ENCODE peak calls at places on chromosomes 7 and 10, in ten cellular contexts. One of them, this sample, is unnamed.

GRCh38 chr7:134059921-134060320 is 67.2 kb upstream of the LRGUK start:
- DNase-seq in esophagus muscularis mucosa: no peak
- DNase-seq in Peyer's patch: no peak
- DNase-seq in glutamatergic neuron: no peak
- DNase-seq in Calu3: no peak
- DNase-seq in upper lobe of left lung: no peak
- DNase-seq in coronary artery: no peak
- DNase-seq in tibial nerve: no peak
- DNase-seq in thoracic aorta: no peak
- DNase-seq in foreskin fibroblast: no peak
- DNase-seq in this sample: no peak

GRCh38 chr10:60441515-60441914 is 51.8 kb upstream of the ANK3 start:
- DNase-seq in coronary artery: no peak
- DNase-seq in tibial nerve: no peak
- DNase-seq in upper lobe of left lung: no peak
- DNase-seq in thoracic aorta: no peak
- DNase-seq in glutamatergic neuron: no peak
- DNase-seq in esophagus muscularis mucosa: no peak
- DNase-seq in Peyer's patch: no peak
- DNase-seq in Calu3: no peak
- DNase-seq in foreskin fibroblast: peak; percentile 47
- DNase-seq in this sample: peak; percentile 27

GRCh38 chr10:32684291-32684690 is 238.4 kb downstream of the CCDC7 start:
- DNase-seq in foreskin fibroblast: no peak
- DNase-seq in glutamatergic neuron: no peak
- DNase-seq in thoracic aorta: no peak
- DNase-seq in coronary artery: no peak
- DNase-seq in Calu3: no peak
- DNase-seq in esophagus muscularis mucosa: no peak
- DNase-seq in upper lobe of left lung: no peak
- DNase-seq in tibial nerve: no peak
- DNase-seq in Peyer's patch: no peak
- DNase-seq in this sample: no peak

GRCh38 chr7:95045236-95045923 is 138.0 kb downstream of the PPP1R9A start:
- DNase-seq in thoracic aorta: no peak
- DNase-seq in Calu3: peak; percentile 51
- DNase-seq in glutamatergic neuron: no peak
- DNase-seq in foreskin fibroblast: peak; percentile 52
- DNase-seq in upper lobe of left lung: peak; percentile 5
- DNase-seq in Peyer's patch: no peak
- DNase-seq in esophagus muscularis mucosa: no peak
- DNase-seq in tibial nerve: no peak
- DNase-seq in coronary artery: no peak
- DNase-seq in this sample: peak; percentile 15

GRCh38 chr10:24784061-24784460 is 60.4 kb upstream of the ARHGAP21 start:
- DNase-seq in esophagus muscularis mucosa: no peak
- DNase-seq in thoracic aorta: no peak
- DNase-seq in tibial nerve: no peak
- DNase-seq in coronary artery: no peak
- DNase-seq in glutamatergic neuron: no peak
- DNase-seq in Peyer's patch: no peak
- DNase-seq in upper lobe of left lung: no peak
- DNase-seq in Calu3: no peak
- DNase-seq in foreskin fibroblast: no peak
- DNase-seq in this sample: no peak

GRCh38 chr7:150428671-150429451 is 21.6 kb upstream of the GIMAP8 start:
- DNase-seq in Peyer's patch: peak; percentile 73
- DNase-seq in esophagus muscularis mucosa: no peak
- DNase-seq in thoracic aorta: no peak
- DNase-seq in upper lobe of left lung: no peak
- DNase-seq in Calu3: peak; percentile 9
- DNase-seq in foreskin fibroblast: peak; percentile 88
- DNase-seq in tibial nerve: no peak
- DNase-seq in glutamatergic neuron: peak; percentile 71
- DNase-seq in coronary artery: peak; percentile 67
- DNase-seq in this sample: peak; percentile 67

GRCh38 chr10:131021246-131021895 is 290.1 kb downstream of the TCERG1L start:
- DNase-seq in upper lobe of left lung: no peak
- DNase-seq in foreskin fibroblast: no peak
- DNase-seq in esophagus muscularis mucosa: no peak
- DNase-seq in Peyer's patch: peak; percentile 23
- DNase-seq in coronary artery: no peak
- DNase-seq in tibial nerve: no peak
- DNase-seq in thoracic aorta: no peak
- DNase-seq in glutamatergic neuron: no peak
- DNase-seq in Calu3: no peak
- DNase-seq in this sample: no peak

GRCh38 chr10:15621116-15621515 is 98.6 kb downstream of the ITGA8 start:
- DNase-seq in Calu3: no peak
- DNase-seq in foreskin fibroblast: no peak
- DNase-seq in upper lobe of left lung: no peak
- DNase-seq in Peyer's patch: no peak
- DNase-seq in tibial nerve: no peak
- DNase-seq in glutamatergic neuron: no peak
- DNase-seq in esophagus muscularis mucosa: no peak
- DNase-seq in thoracic aorta: no peak
- DNase-seq in coronary artery: no peak
- DNase-seq in this sample: no peak

GRCh38 chr7:105766421-105767191 is 109.8 kb downstream of the ATXN7L1 start:
- DNase-seq in Peyer's patch: no peak
- DNase-seq in glutamatergic neuron: no peak
- DNase-seq in esophagus muscularis mucosa: no peak
- DNase-seq in thoracic aorta: no peak
- DNase-seq in tibial nerve: no peak
- DNase-seq in coronary artery: no peak
- DNase-seq in foreskin fibroblast: no peak
- DNase-seq in Calu3: no peak
- DNase-seq in upper lobe of left lung: no peak
- DNase-seq in this sample: no peak

GRCh38 chr7:27167916-27168264 is 2.6 kb upstream of the HOXA9 start:
- DNase-seq in foreskin fibroblast: peak; percentile 80
- DNase-seq in Calu3: no peak
- DNase-seq in coronary artery: no peak
- DNase-seq in tibial nerve: no peak
- DNase-seq in upper lobe of left lung: no peak
- DNase-seq in thoracic aorta: no peak
- DNase-seq in Peyer's patch: no peak
- DNase-seq in esophagus muscularis mucosa: no peak
- DNase-seq in glutamatergic neuron: peak; percentile 8
- DNase-seq in this sample: peak; percentile 65

GRCh38 chr10:49281461-49281860 is 17.5 kb upstream of the C10orf71 start:
- DNase-seq in esophagus muscularis mucosa: no peak
- DNase-seq in thoracic aorta: no peak
- DNase-seq in foreskin fibroblast: no peak
- DNase-seq in Calu3: no peak
- DNase-seq in glutamatergic neuron: no peak
- DNase-seq in coronary artery: no peak
- DNase-seq in Peyer's patch: no peak
- DNase-seq in tibial nerve: no peak
- DNase-seq in upper lobe of left lung: no peak
- DNase-seq in this sample: no peak
- TF ChIP-seq CTCF in esophagus muscularis mucosa: no peak
- TF ChIP-seq CTCF in thoracic aorta: no peak
- TF ChIP-seq CTCF in foreskin fibroblast: no peak
- TF ChIP-seq CTCF in Calu3: no peak
- TF ChIP-seq CTCF in glutamatergic neuron: peak; percentile 61
- TF ChIP-seq CTCF in coronary artery: no peak
- TF ChIP-seq CTCF in Peyer's patch: no peak
- TF ChIP-seq CTCF in tibial nerve: no peak
- TF ChIP-seq CTCF in upper lobe of left lung: no peak
- TF ChIP-seq CTCF in this sample: peak; percentile 62

GRCh38 chr10:73414230-73414981 is 548 bp upstream of the ANXA7 start:
- DNase-seq in Calu3: peak; percentile 26
- DNase-seq in foreskin fibroblast: peak; percentile 34
- DNase-seq in Peyer's patch: no peak
- DNase-seq in coronary artery: no peak
- DNase-seq in tibial nerve: no peak
- DNase-seq in esophagus muscularis mucosa: no peak
- DNase-seq in upper lobe of left lung: no peak
- DNase-seq in glutamatergic neuron: no peak
- DNase-seq in thoracic aorta: no peak
- DNase-seq in this sample: no peak

GRCh38 chr10:73416571-73416970 is 2.7 kb upstream of the ANXA7 start:
- DNase-seq in Calu3: no peak
- DNase-seq in esophagus muscularis mucosa: no peak
- DNase-seq in Peyer's patch: no peak
- DNase-seq in thoracic aorta: no peak
- DNase-seq in upper lobe of left lung: no peak
- DNase-seq in tibial nerve: no peak
- DNase-seq in glutamatergic neuron: no peak
- DNase-seq in foreskin fibroblast: no peak
- DNase-seq in coronary artery: no peak
- DNase-seq in this sample: no peak

GRCh38 chr10:73410897-73411296 is 3.0 kb downstream of the ANXA7 start:
- DNase-seq in tibial nerve: no peak
- DNase-seq in foreskin fibroblast: no peak
- DNase-seq in Peyer's patch: no peak
- DNase-seq in esophagus muscularis mucosa: no peak
- DNase-seq in Calu3: no peak
- DNase-seq in thoracic aorta: no peak
- DNase-seq in glutamatergic neuron: no peak
- DNase-seq in coronary artery: no peak
- DNase-seq in upper lobe of left lung: no peak
- DNase-seq in this sample: no peak

GRCh38 chr10:73413108-73413527 is 740 bp downstream of the ANXA7 start:
- DNase-seq in coronary artery: no peak
- DNase-seq in esophagus muscularis mucosa: no peak
- DNase-seq in upper lobe of left lung: no peak
- DNase-seq in tibial nerve: no peak
- DNase-seq in glutamatergic neuron: peak; percentile 18
- DNase-seq in foreskin fibroblast: peak; percentile 61
- DNase-seq in Peyer's patch: peak; percentile 70
- DNase-seq in thoracic aorta: no peak
- DNase-seq in Calu3: peak; percentile 52
- DNase-seq in this sample: no peak

DNA sequence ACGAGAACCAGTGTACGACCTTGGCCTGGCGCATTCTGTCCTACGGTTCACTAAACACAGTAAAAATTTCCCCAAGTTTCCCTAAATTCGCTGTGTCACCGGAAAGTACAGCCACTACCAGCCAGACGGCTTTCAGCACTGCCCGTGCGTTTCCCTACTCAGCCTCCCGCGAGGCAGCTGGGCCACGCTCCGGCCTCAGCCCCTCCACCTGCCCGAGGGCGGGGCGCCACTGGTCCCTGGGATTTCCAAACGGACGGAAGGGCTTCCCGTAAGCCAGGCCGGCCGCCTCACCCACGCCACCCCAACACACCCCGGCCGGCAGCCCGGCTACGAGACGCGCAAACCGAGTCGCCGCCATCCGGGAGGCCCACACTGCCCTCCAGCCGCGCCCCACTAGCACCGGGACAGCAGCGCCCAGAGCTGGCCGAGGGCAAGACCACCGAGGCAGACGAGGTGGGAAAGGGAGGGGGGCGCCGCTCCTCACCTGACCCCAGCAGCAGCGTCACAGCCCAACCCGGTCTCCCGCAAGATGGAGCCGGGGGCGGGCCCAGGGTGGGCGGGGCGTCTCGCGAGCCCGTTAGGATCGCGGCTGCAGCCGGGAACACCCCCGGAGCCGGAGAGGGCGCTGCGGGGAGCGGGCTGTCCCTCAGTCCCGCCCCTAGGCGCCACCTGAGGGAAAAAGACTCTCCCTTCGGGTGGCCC is at the start of gene ANXA7:
- DNase-seq in glutamatergic neuron: peak; percentile 98
- DNase-seq in esophagus muscularis mucosa: peak; percentile 96
- DNase-seq in upper lobe of left lung: peak; percentile 100
- DNase-seq in coronary artery: peak; percentile 95
- DNase-seq in Peyer's patch: peak; percentile 97
- DNase-seq in tibial nerve: peak; percentile 89
- DNase-seq in thoracic aorta: peak; percentile 66
- DNase-seq in foreskin fibroblast: peak; percentile 96
- DNase-seq in Calu3: peak; percentile 97
- DNase-seq in this sample: peak; percentile 79
- TF ChIP-seq CTCF in glutamatergic neuron: no peak
- TF ChIP-seq CTCF in esophagus muscularis mucosa: peak; percentile 45
- TF ChIP-seq CTCF in upper lobe of left lung: peak; percentile 29
- TF ChIP-seq CTCF in coronary artery: no peak
- TF ChIP-seq CTCF in Peyer's patch: peak; percentile 10
- TF ChIP-seq CTCF in tibial nerve: peak; percentile 48
- TF ChIP-seq CTCF in thoracic aorta: peak; percentile 32
- TF ChIP-seq CTCF in foreskin fibroblast: peak; percentile 3
- TF ChIP-seq CTCF in Calu3: no peak
- TF ChIP-seq CTCF in this sample: peak; percentile 73

GRCh38 chr10:123393170-123393569 is 239.0 kb downstream of the BUB3 start:
- DNase-seq in Peyer's patch: no peak
- DNase-seq in Calu3: no peak
- DNase-seq in esophagus muscularis mucosa: no peak
- DNase-seq in thoracic aorta: no peak
- DNase-seq in upper lobe of left lung: no peak
- DNase-seq in tibial nerve: no peak
- DNase-seq in coronary artery: no peak
- DNase-seq in foreskin fibroblast: no peak
- DNase-seq in glutamatergic neuron: no peak
- DNase-seq in this sample: no peak

GRCh38 chr10:123390874-123391273 is 236.7 kb downstream of the BUB3 start:
- DNase-seq in upper lobe of left lung: peak; percentile 21
- DNase-seq in thoracic aorta: no peak
- DNase-seq in esophagus muscularis mucosa: no peak
- DNase-seq in glutamatergic neuron: no peak
- DNase-seq in tibial nerve: no peak
- DNase-seq in foreskin fibroblast: no peak
- DNase-seq in Calu3: no peak
- DNase-seq in coronary artery: no peak
- DNase-seq in Peyer's patch: no peak
- DNase-seq in this sample: no peak

GRCh38 chr10:123390332-123390731 is 236.1 kb downstream of the BUB3 start:
- DNase-seq in tibial nerve: no peak
- DNase-seq in thoracic aorta: no peak
- DNase-seq in foreskin fibroblast: no peak
- DNase-seq in Peyer's patch: no peak
- DNase-seq in coronary artery: no peak
- DNase-seq in esophagus muscularis mucosa: no peak
- DNase-seq in glutamatergic neuron: no peak
- DNase-seq in upper lobe of left lung: no peak
- DNase-seq in Calu3: no peak
- DNase-seq in this sample: no peak

GRCh38 chr10:123391275-123392028 is 237.2 kb downstream of the BUB3 start:
- DNase-seq in Calu3: no peak
- DNase-seq in tibial nerve: no peak
- DNase-seq in foreskin fibroblast: no peak
- DNase-seq in thoracic aorta: no peak
- DNase-seq in upper lobe of left lung: no peak
- DNase-seq in esophagus muscularis mucosa: no peak
- DNase-seq in coronary artery: no peak
- DNase-seq in Peyer's patch: no peak
- DNase-seq in glutamatergic neuron: no peak
- DNase-seq in this sample: no peak

GRCh38 chr10:123392182-123392930 is 238.2 kb downstream of the BUB3 start:
- DNase-seq in tibial nerve: no peak
- DNase-seq in Calu3: no peak
- DNase-seq in Peyer's patch: no peak
- DNase-seq in upper lobe of left lung: no peak
- DNase-seq in foreskin fibroblast: no peak
- DNase-seq in coronary artery: no peak
- DNase-seq in esophagus muscularis mucosa: no peak
- DNase-seq in glutamatergic neuron: no peak
- DNase-seq in thoracic aorta: no peak
- DNase-seq in this sample: no peak
- TF ChIP-seq CTCF in tibial nerve: no peak
- TF ChIP-seq CTCF in Calu3: no peak
- TF ChIP-seq CTCF in Peyer's patch: no peak
- TF ChIP-seq CTCF in upper lobe of left lung: no peak
- TF ChIP-seq CTCF in foreskin fibroblast: no peak
- TF ChIP-seq CTCF in coronary artery: no peak
- TF ChIP-seq CTCF in esophagus muscularis mucosa: no peak
- TF ChIP-seq CTCF in glutamatergic neuron: no peak
- TF ChIP-seq CTCF in thoracic aorta: no peak
- TF ChIP-seq CTCF in this sample: no peak

GRCh38 chr10:76231258-76231934 is 800.0 kb downstream of the LRMDA start:
- DNase-seq in coronary artery: no peak
- DNase-seq in foreskin fibroblast: no peak
- DNase-seq in Calu3: no peak
- DNase-seq in Peyer's patch: no peak
- DNase-seq in thoracic aorta: no peak
- DNase-seq in upper lobe of left lung: no peak
- DNase-seq in tibial nerve: no peak
- DNase-seq in glutamatergic neuron: no peak
- DNase-seq in esophagus muscularis mucosa: peak; percentile 10
- DNase-seq in this sample: no peak
- TF ChIP-seq CTCF in coronary artery: no peak
- TF ChIP-seq CTCF in foreskin fibroblast: no peak
- TF ChIP-seq CTCF in Calu3: no peak
- TF ChIP-seq CTCF in Peyer's patch: no peak
- TF ChIP-seq CTCF in thoracic aorta: no peak
- TF ChIP-seq CTCF in upper lobe of left lung: no peak
- TF ChIP-seq CTCF in tibial nerve: no peak
- TF ChIP-seq CTCF in glutamatergic neuron: no peak
- TF ChIP-seq CTCF in esophagus muscularis mucosa: no peak
- TF ChIP-seq CTCF in this sample: no peak

This sample was measured in HFFc6.